ENCODE peak calls at places on chromosomes 6 and 20, in five cellular contexts. G is uterus, Y is foreskin keratinocyte, T is breast epithelium, L is right atrium auricular region. E is an unnamed sample.

GRCh38 chr6:13892007-13892640 is 32.6 kb upstream of the RNF182 start:
- DNase-seq in G (no peak), Y (no peak), T (no peak), L (no peak), E (no peak)

GRCh38 chr6:35391240-35391968 is 49.0 kb downstream of the PPARD start:
- DNase-seq in G (no peak), Y (peak; percentile 99), T (no peak), L (no peak), E (no peak)

GRCh38 chr20:8473459-8473858 is 341.4 kb downstream of the PLCB1 start:
- DNase-seq in G (no peak), Y (no peak), T (no peak), L (no peak), E (no peak)

GRCh38 chr6:41371461-41371991 is 36.1 kb downstream of the NCR2 start:
- DNase-seq in G (no peak), Y (peak; percentile 11), T (no peak), L (no peak), E (no peak)

GRCh38 chr6:166907871-166908806 is 48.2 kb downstream of the RNASET2 start:
- DNase-seq in G (no peak), Y (no peak), T (no peak), L (peak; percentile 30), E (no peak)

GRCh38 chr20:62269871-62270270 is 31.6 kb downstream of the OSBPL2 start:
- DNase-seq in G (no peak), Y (no peak), T (no peak), L (no peak), E (no peak)

GRCh38 chr20:17315491-17316231 is 88.8 kb downstream of the PCSK2 start:
- DNase-seq in G (no peak), Y (no peak), T (no peak), L (no peak), E (no peak)

GRCh38 chr6:72287801-72288200 is 334.1 kb upstream of the KCNQ5 start:
- DNase-seq in G (no peak), Y (no peak), T (no peak), L (no peak), E (no peak)

GRCh38 chr20:57266251-57267157 is at the start of gene BMP7:
- DNase-seq in G (no peak), Y (no peak), T (no peak), L (no peak), E (no peak)

GRCh38 chr6:105592329-105592728 is 189.4 kb upstream of the PREP start:
- DNase-seq in G (peak; percentile 85), Y (peak; percentile 99), T (no peak), L (no peak), E (no peak)

GRCh38 chr20:26134606-26135005 is 438.0 kb upstream of the ZNF337 start:
- DNase-seq in G (no peak), Y (no peak), T (no peak), L (no peak), E (no peak)

GRCh38 chr6:107620736-107621135 is 130.8 kb downstream of the SOBP start:
- DNase-seq in G (no peak), Y (no peak), T (no peak), L (no peak), E (no peak)

GRCh38 chr6:42449917-42450313 is 1.8 kb downstream of the TRERF1 start:
- DNase-seq in G (no peak), Y (peak; percentile 16), T (no peak), L (no peak), E (no peak)

GRCh38 chr6:152404936-152405595 is 232.1 kb downstream of the SYNE1 start:
- DNase-seq in G (no peak), Y (peak; percentile 34), T (no peak), L (no peak), E (no peak)

GRCh38 chr20:58896820-58897219 is 44.3 kb downstream of the GNAS start:
- DNase-seq in G (no peak), Y (no peak), T (no peak), L (no peak), E (no peak)

GRCh38 chr6:124260337-124260736 is 456.7 kb downstream of the NKAIN2 start:
- DNase-seq in G (no peak), Y (peak; percentile 26), T (no peak), L (no peak), E (no peak)

GRCh38 chr6:137881522-137881886 is 14.4 kb downstream of the TNFAIP3 start:
- DNase-seq in G (no peak), Y (peak; percentile 19), T (no peak), L (no peak), E (no peak)

GRCh38 chr20:47304287-47304686 is 52.2 kb downstream of the ZMYND8 start:
- DNase-seq in G (no peak), Y (no peak), T (no peak), L (no peak), E (no peak)

GRCh38 chr6:22557007-22557406 is 12.4 kb upstream of the HDGFL1 start:
- DNase-seq in G (no peak), Y (no peak), T (no peak), L (no peak), E (no peak)

GRCh38 chr6:99458319-99458718 is 33.2 kb upstream of the PNISR start:
- DNase-seq in G (no peak), Y (peak; percentile 31), T (no peak), L (no peak), E (no peak)

DNA sequence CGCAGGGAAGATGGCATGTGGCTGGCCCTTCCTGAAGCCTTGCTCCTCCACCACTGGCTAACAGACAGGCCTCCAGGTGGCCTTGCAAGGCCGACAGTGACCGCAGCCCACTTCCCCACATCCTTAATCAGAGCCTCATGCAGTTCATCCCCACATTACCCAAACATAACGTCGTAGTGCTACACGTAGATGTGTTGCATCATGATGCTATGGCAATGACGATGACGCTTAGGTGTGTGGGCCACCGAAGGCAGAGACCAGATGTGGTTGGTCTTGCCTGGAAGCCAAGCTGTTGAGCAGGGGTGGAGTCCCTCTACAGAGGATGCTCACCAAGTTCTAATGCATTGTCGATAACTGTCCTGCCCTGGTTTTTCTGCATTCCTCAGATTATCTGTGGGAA is 5.6 kb downstream of the CD93 start:
- DNase-seq in G (no peak), Y (no peak), T (no peak), L (no peak), E (no peak)
- TF ChIP-seq CTCF in G (no peak), Y (no peak), T (no peak), L (no peak), E (no peak)

GRCh38 chr6:33776186-33776585 is 12.7 kb downstream of the LEMD2 start:
- DNase-seq in G (no peak), Y (no peak), T (no peak), L (no peak), E (no peak)
- H3K4me1 ChIP-seq in G (no peaks in the 10 kb centered on the region), Y (peaks cover 5% of the 10 kb centered on the region), T (peaks cover 10% of the 10 kb centered on the region), L (peaks cover 28% of the 10 kb centered on the region), E (peaks cover 25% of the 10 kb centered on the region)

GRCh38 chr20:38222923-38223742 is 37.4 kb downstream of the KIAA1755 start:
- DNase-seq in G (no peak), Y (no peak), T (no peak), L (no peak), E (no peak)
- TF ChIP-seq CTCF in G (no peak), Y (no peak), T (no peak), L (no peak), E (peak; percentile 0)

GRCh38 chr6:31574106-31575061 is 981 bp upstream of the TNF start:
- DNase-seq in G (no peak), Y (no peak), T (no peak), L (no peak), E (no peak)

GRCh38 chr6:31575335-31575901 is at the start of gene TNF:
- DNase-seq in G (peak; percentile 61), Y (peak; percentile 66), T (peak; percentile 53), L (peak; percentile 69), E (no peak)

GRCh38 chr6:31576897-31577341 is 1.6 kb downstream of the TNF start:
- DNase-seq in G (no peak), Y (no peak), T (no peak), L (no peak), E (no peak)

GRCh38 chr6:31578058-31578457 is 2.7 kb downstream of the TNF start:
- DNase-seq in G (no peak), Y (no peak), T (no peak), L (no peak), E (no peak)

DNA sequence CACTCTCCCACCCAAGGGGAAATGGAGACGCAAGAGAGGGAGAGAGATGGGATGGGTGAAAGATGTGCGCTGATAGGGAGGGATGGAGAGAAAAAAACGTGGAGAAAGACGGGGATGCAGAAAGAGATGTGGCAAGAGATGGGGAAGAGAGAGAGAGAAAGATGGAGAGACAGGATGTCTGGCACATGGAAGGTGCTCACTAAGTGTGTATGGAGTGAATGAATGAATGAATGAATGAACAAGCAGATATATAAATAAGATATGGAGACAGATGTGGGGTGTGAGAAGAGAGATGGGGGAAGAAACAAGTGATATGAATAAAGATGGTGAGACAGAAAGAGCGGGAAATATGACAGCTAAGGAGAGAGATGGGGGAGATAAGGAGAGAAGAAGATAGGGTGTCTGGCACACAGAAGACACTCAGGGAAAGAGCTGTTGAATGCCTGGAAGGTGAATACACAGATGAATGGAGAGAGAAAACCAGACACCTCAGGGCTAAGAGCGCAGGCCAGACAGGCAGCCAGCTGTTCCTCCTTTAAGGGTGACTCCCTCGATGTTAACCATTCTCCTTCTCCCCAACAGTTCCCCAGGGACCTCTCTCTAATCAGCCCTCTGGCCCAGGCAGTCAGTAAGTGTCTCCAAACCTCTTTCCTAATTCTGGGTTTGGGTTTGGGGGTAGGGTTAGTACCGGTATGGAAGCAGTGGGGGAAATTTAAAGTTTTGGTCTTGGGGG is 753 bp downstream of the TNF start:
- DNase-seq in G (no peak), Y (no peak), T (no peak), L (no peak), E (no peak)
- H3K4me1 ChIP-seq in G (no peaks in the 10 kb centered on the region), Y (peaks cover 14% of the 10 kb centered on the region), T (no peaks in the 10 kb centered on the region), L (peaks cover 5% of the 10 kb centered on the region), E (peaks cover 3% of the 10 kb centered on the region)

DNA sequence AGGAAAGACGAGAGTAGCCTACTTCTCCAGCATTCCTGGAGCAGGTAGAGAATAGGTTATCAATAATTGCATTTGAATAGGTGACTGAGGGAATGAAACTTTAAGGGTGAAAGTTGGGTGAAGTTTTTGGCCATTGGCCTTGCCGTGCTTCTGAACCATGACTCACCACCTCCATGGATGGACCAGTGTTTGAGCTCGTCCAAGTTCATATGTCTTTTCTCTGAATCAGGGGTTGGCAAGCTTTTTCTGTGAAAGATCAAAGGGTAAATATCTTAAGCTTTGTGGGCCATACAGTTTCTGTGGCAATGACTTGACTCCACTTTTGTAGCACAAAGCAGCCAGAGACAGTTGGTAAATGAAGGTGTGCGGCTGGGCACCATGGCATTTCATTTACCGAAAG is 31.8 kb downstream of the SNRNP48 start:
- DNase-seq in G (no peak), Y (no peak), T (no peak), L (no peak), E (no peak)
- TF ChIP-seq CTCF in G (no peak), Y (no peak), T (no peak), L (no peak), E (no peak)

GRCh38 chr20:3781153-3781910 is at the start of gene SPEF1:
- DNase-seq in G (peak; percentile 90), Y (peak; percentile 83), T (peak; percentile 82), L (peak; percentile 87), E (peak; percentile 65)
- H3K4me1 ChIP-seq in G (peaks cover 4% of the 10 kb centered on the region), Y (peaks cover 3% of the 10 kb centered on the region), T (peaks cover 31% of the 10 kb centered on the region), L (peaks cover 56% of the 10 kb centered on the region), E (peaks cover 31% of the 10 kb centered on the region)

GRCh38 chr20:21303061-21303871 is at the start of gene XRN2:
- DNase-seq in G (peak; percentile 94), Y (peak; percentile 92), T (peak; percentile 92), L (peak; percentile 96), E (peak; percentile 89)
- TF ChIP-seq CTCF in G (no peak), Y (peak; percentile 40), T (no peak), L (no peak), E (no peak)

E was measured in thoracic aorta.